ENCODE peak calls at places on chromosomes 7 and 10, in six cellular contexts. J, Q, O, U, C and X are unnamed samples.

GRCh38 chr7:92731327-92732063 is 104.9 kb downstream of the CDK6 start:
- DNase-seq in J (no peak), Q (no peak), O (no peak), U (no peak), C (no peak), X (no peak)

GRCh38 chr7:90945104-90945752 is 319.0 kb upstream of the FZD1 start:
- DNase-seq in J (no peak), Q (no peak), O (no peak), U (peak), C (no peak), X (no peak)

GRCh38 chr10:18157909-18158308 is 17.7 kb downstream of the CACNB2 start:
- DNase-seq in J (no peak), Q (no peak), O (no peak), U (no peak), C (no peak), X (no peak)

GRCh38 chr10:124596914-124597676 is 135.5 kb downstream of the LHPP start:
- DNase-seq in J (no peak), Q (no peak), O (no peak), U (no peak), C (no peak), X (no peak)

GRCh38 chr7:94486206-94486605 is 23.4 kb upstream of the CASD1 start:
- DNase-seq in J (no peak), Q (no peak), O (no peak), U (no peak), C (no peak), X (no peak)

GRCh38 chr10:132865851-132866600 is 76.3 kb downstream of the CFAP46 start:
- DNase-seq in J (no peak), Q (no peak), O (no peak), U (no peak), C (no peak), X (no peak)

GRCh38 chr10:99766282-99766681 is 16.2 kb upstream of the ABCC2 start:
- DNase-seq in J (no peak), Q (no peak), O (no peak), U (no peak), C (no peak), X (no peak)

GRCh38 chr7:47256016-47256415 is 325.9 kb downstream of the TNS3 start:
- DNase-seq in J (no peak), Q (no peak), O (no peak), U (no peak), C (no peak), X (no peak)

GRCh38 chr10:73771722-73772279 is 10.0 kb upstream of the CHCHD1 start:
- DNase-seq in J (peak), Q (no peak), O (peak), U (peak), C (no peak), X (peak)
- TF ChIP-seq CTCF in J (no peak), Q (no peak), O (no peak), U (no peak), C (no peak), X (no peak)

DNA sequence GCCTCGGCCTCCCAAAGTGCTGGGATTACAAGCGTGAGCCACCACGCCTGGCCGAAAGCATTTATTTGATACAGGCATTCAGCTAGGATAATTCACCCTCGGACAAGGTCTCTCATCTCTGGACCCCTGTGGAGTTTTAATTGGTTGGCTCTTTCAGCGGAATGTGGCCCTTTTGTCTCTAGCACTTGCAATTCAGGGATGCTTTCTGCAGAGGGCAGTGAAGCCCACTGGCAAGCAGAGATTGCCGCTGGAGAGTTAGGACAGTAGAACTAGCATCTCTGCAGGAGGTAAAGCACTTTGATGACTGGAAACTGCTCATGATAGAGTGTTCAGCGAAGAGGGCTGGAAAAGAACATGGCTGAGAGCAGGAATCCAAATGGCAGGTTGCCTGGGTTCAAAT is 62.0 kb downstream of the SUFU start:
- DNase-seq in J (no peak), Q (no peak), O (no peak), U (no peak), C (no peak), X (no peak)
- TF ChIP-seq CTCF in J (peak), Q (no peak), O (no peak), U (no peak), C (no peak), X (no peak)

GRCh38 chr10:122221958-122222357 is 49.1 kb upstream of the BTBD16 start:
- DNase-seq in J (no peak), Q (no peak), O (no peak), U (no peak), C (no peak), X (no peak)
- TF ChIP-seq CTCF in J (no peak), Q (no peak), O (no peak), U (no peak), C (no peak), X (no peak)

DNA sequence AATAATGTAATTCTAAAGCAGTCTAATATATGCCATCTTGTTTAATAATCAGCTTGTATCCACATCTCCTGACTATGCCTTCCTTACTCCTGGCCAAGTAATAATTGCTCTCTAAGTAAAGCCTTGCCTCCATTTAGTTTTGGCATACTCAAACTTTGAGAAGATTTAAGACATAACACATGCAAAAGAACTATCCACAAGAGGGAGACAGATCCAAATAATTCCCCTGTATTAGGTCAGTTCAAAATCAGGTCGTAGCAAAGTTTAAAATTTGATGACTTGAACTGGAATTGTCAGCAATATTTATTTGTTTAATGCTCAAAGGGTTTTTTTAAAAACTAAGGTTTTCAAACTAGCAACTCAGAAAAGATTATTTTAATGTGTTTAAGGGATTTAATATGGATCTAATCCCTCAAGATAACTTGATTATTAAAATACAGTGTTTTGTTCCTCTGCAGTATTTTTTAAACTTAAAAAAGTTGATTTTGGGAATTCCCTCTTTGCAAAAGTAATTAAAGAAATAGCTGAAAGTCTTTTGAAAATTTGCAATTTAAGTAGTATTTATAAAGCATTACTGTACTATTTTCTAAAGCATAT is 95.3 kb downstream of the HDAC9 start:
- DNase-seq in J (peak), Q (no peak), O (no peak), U (no peak), C (no peak), X (no peak)
- TF ChIP-seq CTCF in J (peak), Q (peak), O (peak), U (peak), C (no peak), X (peak)

DNA sequence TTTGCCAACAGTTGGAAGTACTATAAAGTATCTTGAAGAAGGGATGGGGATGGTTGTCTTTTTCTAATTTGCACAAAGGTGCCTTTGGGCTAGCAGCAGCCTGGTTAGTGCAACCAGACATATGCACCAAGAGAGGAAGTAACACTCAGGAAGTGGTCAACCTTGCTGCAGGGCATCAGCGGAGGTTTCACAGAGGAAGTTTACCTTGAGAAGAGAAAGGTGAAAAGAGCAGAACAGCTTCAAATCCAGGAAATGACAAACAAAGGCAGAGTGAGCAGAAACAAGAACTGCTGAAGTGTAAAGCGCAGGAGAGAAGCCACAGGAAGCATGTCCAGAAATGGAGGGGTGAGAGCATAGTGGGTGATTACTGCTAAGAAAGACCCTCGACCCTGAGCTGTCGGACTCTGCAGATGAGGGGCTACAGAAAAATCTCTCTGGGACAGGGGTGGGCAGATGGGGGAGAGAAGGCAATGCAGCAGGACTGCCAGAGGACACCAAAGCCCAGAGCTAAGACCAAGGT is 66.9 kb downstream of the STK17A start:
- DNase-seq in J (no peak), Q (no peak), O (no peak), U (no peak), C (peak), X (no peak)
- TF ChIP-seq CTCF in J (no peak), Q (no peak), O (no peak), U (no peak), C (no peak), X (no peak)

GRCh38 chr10:34113504-34114225 is 701.4 kb downstream of the PARD3 start:
- DNase-seq in J (no peak), Q (no peak), O (no peak), U (no peak), C (no peak), X (no peak)

GRCh38 chr10:34119456-34119855 is 695.6 kb downstream of the PARD3 start:
- DNase-seq in J (no peak), Q (no peak), O (no peak), U (no peak), C (no peak), X (no peak)

GRCh38 chr10:34116780-34117179 is 698.3 kb downstream of the PARD3 start:
- DNase-seq in J (no peak), Q (no peak), O (no peak), U (no peak), C (no peak), X (no peak)

GRCh38 chr10:34114914-34115313 is 700.2 kb downstream of the PARD3 start:
- DNase-seq in J (no peak), Q (no peak), O (no peak), U (no peak), C (no peak), X (no peak)

DNA sequence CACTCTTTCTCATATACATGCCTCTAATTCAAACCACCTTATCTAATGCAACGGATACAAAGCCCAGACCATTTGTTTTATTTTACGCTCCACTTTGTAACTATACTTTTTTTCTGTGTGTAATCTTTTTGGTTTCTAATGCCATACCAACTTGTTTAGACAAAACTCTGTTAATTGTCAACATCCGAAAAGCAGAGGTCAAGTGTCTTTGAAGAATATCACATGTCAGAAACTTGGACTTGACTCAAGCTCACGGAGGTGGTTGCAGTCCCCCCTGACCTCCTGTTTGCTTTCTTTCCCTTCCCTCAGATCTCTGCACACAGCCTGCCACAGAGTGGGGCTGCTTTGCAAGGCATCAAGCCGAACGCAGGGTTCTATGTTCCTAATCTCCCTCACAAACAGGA is 698.9 kb downstream of the PARD3 start:
- DNase-seq in J (no peak), Q (no peak), O (no peak), U (no peak), C (no peak), X (no peak)
- TF ChIP-seq CTCF in J (no peak), Q (no peak), O (no peak), U (no peak), C (no peak), X (peak)

GRCh38 chr10:75250934-75251333 is 15.2 kb upstream of the COMTD1 start:
- DNase-seq in J (no peak), Q (no peak), O (no peak), U (no peak), C (no peak), X (no peak)
- TF ChIP-seq CTCF in J (no peak), Q (no peak), O (no peak), U (no peak), C (no peak), X (no peak)

GRCh38 chr7:23107781-23108180 is 2.2 kb downstream of the KLHL7 start:
- DNase-seq in J (no peak), Q (no peak), O (no peak), U (no peak), C (no peak), X (no peak)

GRCh38 chr7:23105644-23106490 is at the start of gene KLHL7:
- DNase-seq in J (peak), Q (peak), O (peak), U (peak), C (peak), X (peak)

GRCh38 chr7:23106801-23107713 is 1.5 kb downstream of the KLHL7 start:
- DNase-seq in J (no peak), Q (no peak), O (no peak), U (no peak), C (no peak), X (no peak)

GRCh38 chr7:23105086-23105643 is 420 bp upstream of the KLHL7 start:
- DNase-seq in J (no peak), Q (no peak), O (no peak), U (no peak), C (no peak), X (no peak)

GRCh38 chr7:23106491-23106800 is 861 bp downstream of the KLHL7 start:
- DNase-seq in J (no peak), Q (no peak), O (no peak), U (peak), C (no peak), X (no peak)
- TF ChIP-seq CTCF in J (no peak), Q (no peak), O (no peak), U (no peak), C (no peak), X (no peak)

GRCh38 chr7:153193144-153193595 is 433.6 kb downstream of the ACTR3B start:
- DNase-seq in J (no peak), Q (peak), O (no peak), U (no peak), C (no peak), X (peak)
- TF ChIP-seq CTCF in J (peak), Q (peak), O (no peak), U (peak), C (no peak), X (peak)

GRCh38 chr7:1640376-1641172 is 29.5 kb upstream of the ELFN1 start:
- DNase-seq in J (no peak), Q (no peak), O (no peak), U (no peak), C (no peak), X (no peak)
- TF ChIP-seq CTCF in J (no peak), Q (no peak), O (no peak), U (no peak), C (no peak), X (peak)